ENCODE peak calls at places on chromosomes 11 and 22, in ten cellular contexts. One of them, this sample, is unnamed.

GRCh38 chr11:48028909-48029685 is 48.7 kb downstream of the PTPRJ start:
- DNase-seq in mucosa of descending colon: no peak
- DNase-seq in uterus: no peak
- DNase-seq in left ventricle myocardium inferior: no peak
- DNase-seq in GM13977: no peak
- DNase-seq in foreskin fibroblast: peak; percentile 45
- DNase-seq in RWPE2: no peak
- DNase-seq in IMR-90: peak; percentile 26
- DNase-seq in body of pancreas: no peak
- DNase-seq in epithelial cell of proximal tubule: no peak
- DNase-seq in this sample: no peak

GRCh38 chr11:116600930-116601329 is 171.9 kb downstream of the BUD13 start:
- DNase-seq in foreskin fibroblast: no peak
- DNase-seq in epithelial cell of proximal tubule: no peak
- DNase-seq in uterus: no peak
- DNase-seq in IMR-90: no peak
- DNase-seq in mucosa of descending colon: no peak
- DNase-seq in body of pancreas: no peak
- DNase-seq in GM13977: no peak
- DNase-seq in left ventricle myocardium inferior: no peak
- DNase-seq in RWPE2: no peak
- DNase-seq in this sample: no peak

GRCh38 chr11:66593303-66593635 is 284 bp downstream of the CCS start:
- DNase-seq in mucosa of descending colon: peak; percentile 19
- DNase-seq in body of pancreas: no peak
- DNase-seq in uterus: no peak
- DNase-seq in epithelial cell of proximal tubule: no peak
- DNase-seq in GM13977: no peak
- DNase-seq in IMR-90: no peak
- DNase-seq in left ventricle myocardium inferior: no peak
- DNase-seq in RWPE2: no peak
- DNase-seq in foreskin fibroblast: no peak
- DNase-seq in this sample: no peak

GRCh38 chr11:73205666-73206343 is 12.3 kb upstream of the P2RY2 start:
- DNase-seq in uterus: no peak
- DNase-seq in body of pancreas: no peak
- DNase-seq in left ventricle myocardium inferior: no peak
- DNase-seq in RWPE2: no peak
- DNase-seq in foreskin fibroblast: peak; percentile 18
- DNase-seq in IMR-90: no peak
- DNase-seq in GM13977: no peak
- DNase-seq in epithelial cell of proximal tubule: no peak
- DNase-seq in mucosa of descending colon: no peak
- DNase-seq in this sample: no peak

GRCh38 chr22:23533328-23533762 is 46.7 kb downstream of the IGLL1 start:
- DNase-seq in left ventricle myocardium inferior: no peak
- DNase-seq in body of pancreas: no peak
- DNase-seq in epithelial cell of proximal tubule: no peak
- DNase-seq in IMR-90: peak; percentile 10
- DNase-seq in foreskin fibroblast: peak; percentile 38
- DNase-seq in GM13977: no peak
- DNase-seq in uterus: no peak
- DNase-seq in RWPE2: peak; percentile 34
- DNase-seq in mucosa of descending colon: no peak
- DNase-seq in this sample: peak; percentile 82

GRCh38 chr11:103494491-103494890 is 385.3 kb downstream of the DYNC2H1 start:
- DNase-seq in body of pancreas: no peak
- DNase-seq in left ventricle myocardium inferior: no peak
- DNase-seq in epithelial cell of proximal tubule: no peak
- DNase-seq in RWPE2: no peak
- DNase-seq in mucosa of descending colon: no peak
- DNase-seq in GM13977: no peak
- DNase-seq in uterus: no peak
- DNase-seq in IMR-90: no peak
- DNase-seq in foreskin fibroblast: peak; percentile 82
- DNase-seq in this sample: no peak

GRCh38 chr11:134139873-134140331 is 71.0 kb downstream of the JAM3 start:
- DNase-seq in uterus: peak; percentile 64
- DNase-seq in RWPE2: no peak
- DNase-seq in GM13977: peak; percentile 70
- DNase-seq in mucosa of descending colon: peak; percentile 80
- DNase-seq in IMR-90: peak; percentile 83
- DNase-seq in epithelial cell of proximal tubule: peak; percentile 48
- DNase-seq in body of pancreas: peak; percentile 74
- DNase-seq in foreskin fibroblast: peak; percentile 91
- DNase-seq in left ventricle myocardium inferior: no peak
- DNase-seq in this sample: no peak

GRCh38 chr11:72483412-72484186 is 49.3 kb upstream of the CLPB start:
- DNase-seq in foreskin fibroblast: peak; percentile 53
- DNase-seq in epithelial cell of proximal tubule: peak; percentile 33
- DNase-seq in mucosa of descending colon: peak; percentile 31
- DNase-seq in RWPE2: no peak
- DNase-seq in IMR-90: peak; percentile 50
- DNase-seq in left ventricle myocardium inferior: no peak
- DNase-seq in body of pancreas: peak; percentile 61
- DNase-seq in uterus: no peak
- DNase-seq in GM13977: no peak
- DNase-seq in this sample: no peak

GRCh38 chr11:19524171-19524671 is 188.4 kb upstream of the NAV2 start:
- DNase-seq in uterus: no peak
- DNase-seq in GM13977: no peak
- DNase-seq in mucosa of descending colon: no peak
- DNase-seq in body of pancreas: peak; percentile 72
- DNase-seq in left ventricle myocardium inferior: no peak
- DNase-seq in foreskin fibroblast: peak; percentile 52
- DNase-seq in IMR-90: peak; percentile 8
- DNase-seq in RWPE2: no peak
- DNase-seq in epithelial cell of proximal tubule: no peak
- DNase-seq in this sample: no peak

GRCh38 chr11:124672531-124673215 is 866 bp downstream of the SIAE start:
- DNase-seq in left ventricle myocardium inferior: no peak
- DNase-seq in body of pancreas: no peak
- DNase-seq in uterus: no peak
- DNase-seq in IMR-90: no peak
- DNase-seq in foreskin fibroblast: no peak
- DNase-seq in mucosa of descending colon: peak; percentile 46
- DNase-seq in RWPE2: no peak
- DNase-seq in GM13977: no peak
- DNase-seq in epithelial cell of proximal tubule: no peak
- DNase-seq in this sample: no peak

GRCh38 chr11:43931717-43932039 is 10.8 kb upstream of the C11orf96 start:
- DNase-seq in left ventricle myocardium inferior: no peak
- DNase-seq in foreskin fibroblast: no peak
- DNase-seq in uterus: no peak
- DNase-seq in body of pancreas: no peak
- DNase-seq in mucosa of descending colon: no peak
- DNase-seq in RWPE2: no peak
- DNase-seq in GM13977: no peak
- DNase-seq in epithelial cell of proximal tubule: no peak
- DNase-seq in IMR-90: no peak
- DNase-seq in this sample: no peak
- TF ChIP-seq CTCF in left ventricle myocardium inferior: no peak
- TF ChIP-seq CTCF in foreskin fibroblast: peak; percentile 12
- TF ChIP-seq CTCF in uterus: peak; percentile 12
- TF ChIP-seq CTCF in body of pancreas: no peak
- TF ChIP-seq CTCF in mucosa of descending colon: no peak
- TF ChIP-seq CTCF in RWPE2: no peak
- TF ChIP-seq CTCF in GM13977: no peak
- TF ChIP-seq CTCF in epithelial cell of proximal tubule: peak; percentile 8
- TF ChIP-seq CTCF in IMR-90: peak; percentile 13
- TF ChIP-seq CTCF in this sample: no peak

GRCh38 chr22:50613291-50613981 is 12.8 kb downstream of the MAPK8IP2 start:
- DNase-seq in left ventricle myocardium inferior: peak; percentile 59
- DNase-seq in body of pancreas: peak; percentile 91
- DNase-seq in RWPE2: no peak
- DNase-seq in foreskin fibroblast: peak; percentile 24
- DNase-seq in IMR-90: no peak
- DNase-seq in GM13977: no peak
- DNase-seq in epithelial cell of proximal tubule: no peak
- DNase-seq in mucosa of descending colon: peak; percentile 91
- DNase-seq in uterus: no peak
- DNase-seq in this sample: no peak
- TF ChIP-seq CTCF in left ventricle myocardium inferior: peak; percentile 12
- TF ChIP-seq CTCF in body of pancreas: peak; percentile 34
- TF ChIP-seq CTCF in RWPE2: no peak
- TF ChIP-seq CTCF in foreskin fibroblast: no peak
- TF ChIP-seq CTCF in IMR-90: no peak
- TF ChIP-seq CTCF in GM13977: no peak
- TF ChIP-seq CTCF in epithelial cell of proximal tubule: no peak
- TF ChIP-seq CTCF in mucosa of descending colon: no peak
- TF ChIP-seq CTCF in uterus: no peak
- TF ChIP-seq CTCF in this sample: no peak

GRCh38 chr11:36278531-36279245 is 10.5 kb downstream of the COMMD9 start:
- DNase-seq in GM13977: no peak
- DNase-seq in IMR-90: peak; percentile 47
- DNase-seq in epithelial cell of proximal tubule: no peak
- DNase-seq in body of pancreas: peak; percentile 27
- DNase-seq in RWPE2: no peak
- DNase-seq in uterus: no peak
- DNase-seq in foreskin fibroblast: peak; percentile 34
- DNase-seq in left ventricle myocardium inferior: no peak
- DNase-seq in mucosa of descending colon: no peak
- DNase-seq in this sample: peak; percentile 53
- TF ChIP-seq CTCF in GM13977: no peak
- TF ChIP-seq CTCF in IMR-90: no peak
- TF ChIP-seq CTCF in epithelial cell of proximal tubule: peak; percentile 47
- TF ChIP-seq CTCF in body of pancreas: no peak
- TF ChIP-seq CTCF in RWPE2: no peak
- TF ChIP-seq CTCF in uterus: no peak
- TF ChIP-seq CTCF in foreskin fibroblast: no peak
- TF ChIP-seq CTCF in left ventricle myocardium inferior: no peak
- TF ChIP-seq CTCF in mucosa of descending colon: no peak
- TF ChIP-seq CTCF in this sample: no peak

GRCh38 chr11:65432686-65433582 is 10.3 kb downstream of the NEAT1 start:
- DNase-seq in uterus: no peak
- DNase-seq in left ventricle myocardium inferior: no peak
- DNase-seq in IMR-90: peak; percentile 54
- DNase-seq in mucosa of descending colon: no peak
- DNase-seq in body of pancreas: no peak
- DNase-seq in epithelial cell of proximal tubule: no peak
- DNase-seq in RWPE2: no peak
- DNase-seq in foreskin fibroblast: peak; percentile 49
- DNase-seq in GM13977: no peak
- DNase-seq in this sample: no peak
- TF ChIP-seq CTCF in uterus: peak; percentile 35
- TF ChIP-seq CTCF in left ventricle myocardium inferior: peak; percentile 38
- TF ChIP-seq CTCF in IMR-90: peak; percentile 17
- TF ChIP-seq CTCF in mucosa of descending colon: no peak
- TF ChIP-seq CTCF in body of pancreas: peak; percentile 44
- TF ChIP-seq CTCF in epithelial cell of proximal tubule: peak; percentile 21
- TF ChIP-seq CTCF in RWPE2: peak; percentile 41
- TF ChIP-seq CTCF in foreskin fibroblast: no peak
- TF ChIP-seq CTCF in GM13977: peak; percentile 45
- TF ChIP-seq CTCF in this sample: peak; percentile 50

GRCh38 chr22:47123827-47124442 is 361.5 kb downstream of the TBC1D22A start:
- DNase-seq in uterus: no peak
- DNase-seq in RWPE2: peak; percentile 34
- DNase-seq in IMR-90: no peak
- DNase-seq in left ventricle myocardium inferior: no peak
- DNase-seq in foreskin fibroblast: no peak
- DNase-seq in GM13977: no peak
- DNase-seq in body of pancreas: no peak
- DNase-seq in mucosa of descending colon: no peak
- DNase-seq in epithelial cell of proximal tubule: no peak
- DNase-seq in this sample: no peak

GRCh38 chr22:47124946-47125345 is 362.5 kb downstream of the TBC1D22A start:
- DNase-seq in mucosa of descending colon: no peak
- DNase-seq in left ventricle myocardium inferior: no peak
- DNase-seq in epithelial cell of proximal tubule: no peak
- DNase-seq in uterus: no peak
- DNase-seq in foreskin fibroblast: no peak
- DNase-seq in GM13977: no peak
- DNase-seq in body of pancreas: no peak
- DNase-seq in RWPE2: peak; percentile 55
- DNase-seq in IMR-90: no peak
- DNase-seq in this sample: no peak

GRCh38 chr22:47126344-47126811 is 363.9 kb downstream of the TBC1D22A start:
- DNase-seq in RWPE2: peak; percentile 34
- DNase-seq in body of pancreas: no peak
- DNase-seq in mucosa of descending colon: no peak
- DNase-seq in uterus: no peak
- DNase-seq in IMR-90: no peak
- DNase-seq in GM13977: no peak
- DNase-seq in epithelial cell of proximal tubule: no peak
- DNase-seq in foreskin fibroblast: no peak
- DNase-seq in left ventricle myocardium inferior: peak; percentile 4
- DNase-seq in this sample: no peak

GRCh38 chr22:47124451-47124881 is 362.0 kb downstream of the TBC1D22A start:
- DNase-seq in GM13977: no peak
- DNase-seq in body of pancreas: no peak
- DNase-seq in foreskin fibroblast: no peak
- DNase-seq in epithelial cell of proximal tubule: no peak
- DNase-seq in left ventricle myocardium inferior: peak; percentile 8
- DNase-seq in IMR-90: no peak
- DNase-seq in mucosa of descending colon: no peak
- DNase-seq in uterus: no peak
- DNase-seq in RWPE2: peak; percentile 49
- DNase-seq in this sample: no peak

DNA sequence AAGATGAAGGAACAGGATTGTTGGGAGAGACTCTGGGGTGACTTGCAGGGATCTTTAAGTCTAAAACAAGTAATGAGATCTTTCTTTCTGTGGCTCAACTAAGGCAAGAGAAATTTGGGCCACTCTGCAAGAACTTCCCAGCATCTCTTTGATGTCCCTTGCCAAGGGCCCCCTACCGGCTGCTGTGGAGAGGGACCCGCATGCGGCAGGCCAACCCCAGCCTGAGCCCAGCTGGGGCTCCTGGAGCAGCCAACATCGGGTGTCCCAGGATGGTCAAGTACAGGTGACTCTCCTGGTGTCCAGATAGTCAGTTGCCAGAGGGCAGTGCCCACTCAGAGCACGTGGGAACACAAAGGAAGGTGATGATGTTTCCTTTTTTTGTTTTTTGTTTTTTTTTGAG is 363.2 kb downstream of the TBC1D22A start:
- DNase-seq in epithelial cell of proximal tubule: no peak
- DNase-seq in foreskin fibroblast: peak; percentile 26
- DNase-seq in IMR-90: no peak
- DNase-seq in RWPE2: no peak
- DNase-seq in uterus: no peak
- DNase-seq in left ventricle myocardium inferior: no peak
- DNase-seq in mucosa of descending colon: no peak
- DNase-seq in GM13977: no peak
- DNase-seq in body of pancreas: no peak
- DNase-seq in this sample: no peak
- TF ChIP-seq CTCF in epithelial cell of proximal tubule: no peak
- TF ChIP-seq CTCF in foreskin fibroblast: no peak
- TF ChIP-seq CTCF in IMR-90: peak; percentile 22
- TF ChIP-seq CTCF in RWPE2: no peak
- TF ChIP-seq CTCF in uterus: no peak
- TF ChIP-seq CTCF in left ventricle myocardium inferior: no peak
- TF ChIP-seq CTCF in mucosa of descending colon: no peak
- TF ChIP-seq CTCF in GM13977: no peak
- TF ChIP-seq CTCF in body of pancreas: no peak
- TF ChIP-seq CTCF in this sample: no peak

This sample was measured in osteocyte.